ENCODE peak calls at places on chromosomes 12 and 14, in ten cellular contexts. S is mesenchymal stem cell; X is left ventricle myocardium inferior; T is EL; U is activated T-cell treated with anti-CD3 and anti-CD28 coated beads, Interleukin-2, amount 50 U/mL, for 48 hours; I is naive thymus-derived CD8-positive, alpha-beta T cell; J is T-helper 2 cell; N is lung microvascular endothelial cell; D is renal cortical epithelial cell; B is foreskin fibroblast. E is an unnamed sample.
A peak's percentile ranks its signal among the peaks of the same experiment; 100 is the strongest.

GRCh38 chr14:28653521-28653920 is 113.1 kb upstream of the FOXG1 start:
- DNase-seq in I (no peak), T (no peak), D (no peak), X (no peak), N (no peak), B (no peak), S (no peak), J (no peak), U (no peak), E (no peak)

GRCh38 chr14:48075487-48075886 is 400.1 kb upstream of the MDGA2 start:
- DNase-seq in X (no peak), I (no peak), N (no peak), S (no peak), B (no peak), U (no peak), J (no peak), T (no peak), D (no peak), E (no peak)

GRCh38 chr12:41365653-41366131 is 177.6 kb downstream of the PDZRN4 start:
- DNase-seq in S (no peak), T (no peak), U (no peak), N (no peak), X (no peak), J (no peak), B (no peak), D (peak; percentile 63), I (no peak), E (no peak)

GRCh38 chr12:113747048-113747447 is 219.1 kb downstream of the RBM19 start:
- DNase-seq in J (no peak), D (no peak), B (no peak), S (no peak), I (no peak), X (no peak), N (peak; percentile 16), U (no peak), T (no peak), E (no peak)

GRCh38 chr14:51216602-51217001 is 23.4 kb upstream of the TMX1 start:
- DNase-seq in T (no peak), J (no peak), B (no peak), S (no peak), X (no peak), U (no peak), N (no peak), I (no peak), D (no peak), E (no peak)

GRCh38 chr14:55130194-55130550 is 1.1 kb downstream of the LGALS3 start:
- DNase-seq in S (peak; percentile 56), U (no peak), T (peak; percentile 34), D (peak; percentile 52), N (no peak), X (no peak), I (no peak), B (no peak), J (no peak), E (no peak)

GRCh38 chr14:105862581-105863239 is 336.3 kb downstream of the TMEM121 start:
- DNase-seq in B (no peak), U (peak; percentile 24), D (no peak), N (no peak), J (no peak), S (no peak), T (no peak), I (no peak), X (no peak), E (no peak)

GRCh38 chr12:46892034-46892705 is 66.4 kb upstream of the SLC38A4 start:
- DNase-seq in J (no peak), T (no peak), N (no peak), S (no peak), B (no peak), X (no peak), I (no peak), U (no peak), D (no peak), E (no peak)

GRCh38 chr12:64569923-64570595 is 40.2 kb upstream of the RASSF3 start:
- DNase-seq in X (no peak), S (no peak), J (no peak), U (no peak), B (no peak), D (no peak), I (no peak), T (no peak), N (no peak), E (no peak)

GRCh38 chr14:24329736-24330135 is 5.1 kb downstream of the ADCY4 start:
- DNase-seq in B (no peak), I (no peak), J (peak; percentile 82), U (peak; percentile 74), T (no peak), X (no peak), S (no peak), D (no peak), N (no peak), E (peak; percentile 62)

GRCh38 chr12:1619599-1619998 is 9.4 kb upstream of the WNT5B start:
- DNase-seq in J (peak; percentile 33), B (no peak), I (no peak), T (no peak), U (peak; percentile 43), S (no peak), D (no peak), N (peak; percentile 94), X (peak; percentile 54), E (no peak)

GRCh38 chr14:22432348-22432976 is 156.6 kb downstream of the DAD1 start:
- DNase-seq in T (peak; percentile 86), I (no peak), X (no peak), J (no peak), U (no peak), D (peak; percentile 99), S (peak; percentile 93), N (peak; percentile 8), B (peak; percentile 81), E (no peak)

GRCh38 chr14:39322807-39323206 is 89.1 kb downstream of the MIA2 start:
- DNase-seq in J (no peak), B (peak; percentile 6), T (peak; percentile 34), I (no peak), S (no peak), U (no peak), D (no peak), X (no peak), N (no peak), E (no peak)

E was measured in central memory CD4-positive, alpha-beta T cell.